ENCODE peak calls at places on chromosomes 6 and 20, in five cellular contexts. S is foreskin fibroblast; Q is GM06990; Z is CD8-positive, alpha-beta T cell; E is breast epithelium. U is an unnamed sample.

GRCh38 chr6:158780963-158781691 is 38.0 kb downstream of the EZR start:
- DNase-seq in Z (no peak), S (no peak), E (peak; percentile 85), Q (no peak), U (no peak)

GRCh38 chr6:31814677-31815024 is 432 bp downstream of the HSPA1L start:
- DNase-seq in E (peak; percentile 97), Q (peak; percentile 66), S (peak; percentile 98), Z (peak; percentile 60), U (peak; percentile 84)

GRCh38 chr20:1987826-1988225 is 6.0 kb downstream of the PDYN start:
- DNase-seq in Q (no peak), S (peak; percentile 12), E (no peak), Z (no peak), U (no peak)

GRCh38 chr6:116564921-116565872 is 6.1 kb upstream of the RWDD1 start:
- DNase-seq in Z (no peak), Q (peak; percentile 14), E (no peak), S (no peak), U (no peak)

GRCh38 chr6:2244261-2245102 is 923 bp downstream of the GMDS start:
- DNase-seq in Z (no peak), Q (no peak), S (no peak), E (no peak), U (no peak)

GRCh38 chr20:50521221-50521642 is 11.0 kb downstream of the PTPN1 start:
- DNase-seq in Q (no peak), S (no peak), Z (no peak), E (no peak), U (no peak)

GRCh38 chr20:31537116-31537858 is 23.0 kb downstream of the HM13 start:
- DNase-seq in Q (no peak), E (no peak), S (no peak), Z (no peak), U (no peak)

GRCh38 chr20:16287776-16288175 is 285.5 kb downstream of the KIF16B start:
- DNase-seq in E (no peak), Z (no peak), Q (no peak), S (no peak), U (no peak)

GRCh38 chr6:93418448-93419303 is 683 bp downstream of the EPHA7 start:
- DNase-seq in Z (no peak), S (peak; percentile 32), Q (no peak), E (peak; percentile 52), U (peak; percentile 67)

GRCh38 chr6:113102761-113103160 is 754.4 kb upstream of the MARCKS start:
- DNase-seq in E (no peak), S (peak; percentile 47), Q (no peak), Z (no peak), U (no peak)

GRCh38 chr20:21796059-21796458 is 90.6 kb downstream of the PAX1 start:
- DNase-seq in Z (no peak), E (no peak), S (no peak), Q (no peak), U (no peak)

GRCh38 chr6:55578537-55579363 is at the start of gene HMGCLL1:
- DNase-seq in Q (peak; percentile 3), S (peak; percentile 2), Z (no peak), E (no peak), U (peak; percentile 71)

GRCh38 chr20:60431349-60431748 is 473.1 kb downstream of the CDH26 start:
- DNase-seq in E (no peak), S (no peak), Z (no peak), Q (no peak), U (no peak)

GRCh38 chr6:89944181-89944755 is 50.0 kb downstream of the GJA10 start:
- DNase-seq in Z (no peak), E (no peak), Q (no peak), S (no peak), U (no peak)

GRCh38 chr20:48440916-48441315 is 386.9 kb downstream of the PREX1 start:
- DNase-seq in Q (no peak), E (no peak), S (no peak), Z (no peak), U (no peak)

GRCh38 chr6:149728499-149729234 is 10.8 kb upstream of the LATS1 start:
- DNase-seq in Q (no peak), E (no peak), S (no peak), Z (no peak), U (no peak)

GRCh38 chr6:147227770-147228320 is 23.6 kb downstream of the STXBP5 start:
- DNase-seq in E (no peak), Z (no peak), S (no peak), Q (no peak), U (no peak)

GRCh38 chr6:36610576-36611336 is 16.6 kb downstream of the SRSF3 start:
- DNase-seq in E (no peak), S (no peak), Q (no peak), Z (no peak), U (no peak)

GRCh38 chr20:32050851-32051556 is 1.0 kb upstream of the HCK start:
- DNase-seq in Z (no peak), Q (peak; percentile 49), E (no peak), S (no peak), U (no peak)

GRCh38 chr20:603116-603640 is 6.9 kb downstream of the TCF15 start:
- DNase-seq in Q (no peak), S (no peak), Z (no peak), E (peak; percentile 43), U (no peak)

GRCh38 chr6:16684896-16685554 is 76.2 kb downstream of the ATXN1 start:
- DNase-seq in Q (peak; percentile 66), S (no peak), Z (no peak), E (no peak), U (no peak)

GRCh38 chr6:72246926-72247325 is 360.6 kb downstream of the RIMS1 start:
- DNase-seq in S (no peak), Q (no peak), E (no peak), Z (no peak), U (no peak)

GRCh38 chr6:74851598-74851997 is 354.3 kb downstream of the COL12A1 start:
- DNase-seq in E (no peak), Q (no peak), S (peak; percentile 69), Z (no peak), U (no peak)

GRCh38 chr6:33863723-33864440 is 60.1 kb upstream of the MLN start:
- DNase-seq in E (no peak), Z (no peak), Q (no peak), S (no peak), U (no peak)

GRCh38 chr20:57795347-57795697 is 85.5 kb upstream of the PMEPA1 start:
- DNase-seq in E (no peak), S (no peak), Q (no peak), Z (no peak), U (no peak)

GRCh38 chr20:56574531-56575142 is 41.6 kb downstream of the FAM209B start:
- DNase-seq in Q (no peak), Z (no peak), S (no peak), E (no peak), U (no peak)

GRCh38 chr6:7114744-7115451 is 7.1 kb downstream of the RREB1 start:
- DNase-seq in S (no peak), Q (no peak), Z (no peak), E (no peak), U (no peak)
- TF ChIP-seq CTCF in S (no peak), Q (no peak), Z (no peak), E (no peak), U (no peak)

GRCh38 chr6:15515226-15515625 is 147.6 kb downstream of the DTNBP1 start:
- DNase-seq in Q (no peak), Z (no peak), E (no peak), S (no peak), U (no peak)

GRCh38 chr6:15515660-15516375 is 147.0 kb downstream of the DTNBP1 start:
- DNase-seq in S (no peak), Q (no peak), Z (no peak), E (no peak), U (no peak)

GRCh38 chr6:15517600-15517999 is 145.2 kb downstream of the DTNBP1 start:
- DNase-seq in Q (no peak), E (no peak), S (no peak), Z (no peak), U (no peak)

GRCh38 chr6:15516923-15517560 is 145.8 kb downstream of the DTNBP1 start:
- DNase-seq in E (no peak), S (no peak), Q (no peak), Z (no peak), U (no peak)

GRCh38 chr6:15516378-15516777 is 146.4 kb downstream of the DTNBP1 start:
- DNase-seq in Q (no peak), E (no peak), Z (no peak), S (no peak), U (no peak)
- TF ChIP-seq CTCF in Q (no peak), E (no peak), Z (no peak), S (no peak), U (no peak)

GRCh38 chr6:18596529-18596835 is 209.3 kb downstream of the RNF144B start:
- DNase-seq in E (no peak), S (no peak), Q (no peak), Z (no peak), U (no peak)
- TF ChIP-seq CTCF in E (no peak), S (no peak), Q (no peak), Z (peak; percentile 61), U (peak; percentile 56)

GRCh38 chr6:24272148-24272547 is 85.7 kb downstream of the DCDC2 start:
- DNase-seq in Z (no peak), E (no peak), Q (no peak), S (no peak), U (no peak)

GRCh38 chr6:24270011-24270410 is 87.8 kb downstream of the DCDC2 start:
- DNase-seq in Q (no peak), S (no peak), Z (no peak), E (no peak), U (no peak)

GRCh38 chr6:24274441-24275083 is 83.3 kb downstream of the DCDC2 start:
- DNase-seq in Z (no peak), E (no peak), S (no peak), Q (no peak), U (no peak)

GRCh38 chr6:24273471-24273870 is 84.4 kb downstream of the DCDC2 start:
- DNase-seq in Q (no peak), S (peak; percentile 4), E (no peak), Z (no peak), U (no peak)
- TF ChIP-seq CTCF in Q (no peak), S (no peak), E (no peak), Z (no peak), U (no peak)

DNA sequence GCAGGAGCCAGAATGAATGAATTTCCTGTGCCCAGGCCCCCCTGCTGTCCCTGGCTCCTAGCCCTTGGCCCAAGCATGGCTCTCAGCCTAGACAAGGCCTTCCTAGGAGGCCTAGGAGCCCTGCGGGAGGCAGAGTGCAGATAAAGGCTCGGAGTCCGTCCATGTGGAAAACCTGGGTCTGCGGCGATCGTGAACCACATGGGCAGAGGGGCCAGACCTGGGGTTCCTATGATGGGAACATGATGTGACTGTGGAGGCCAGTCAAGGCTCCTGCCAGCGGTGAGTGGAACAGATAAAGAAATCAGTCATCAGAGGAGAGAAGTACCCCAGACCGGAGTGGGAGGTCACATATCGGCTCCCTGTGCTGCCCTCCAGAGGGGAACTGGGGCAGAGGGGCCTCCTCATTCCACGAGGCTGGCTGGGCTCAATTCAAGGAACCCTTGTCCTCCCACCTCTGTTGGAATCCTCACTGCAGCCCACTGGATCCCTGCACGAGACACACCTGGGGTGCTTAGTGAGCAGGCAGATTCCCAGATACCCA is 5.8 kb upstream of the VSTM2L start:
- DNase-seq in Z (no peak), Q (no peak), E (no peak), S (no peak), U (no peak)
- TF ChIP-seq CTCF in Z (no peak), Q (peak; percentile 51), E (no peak), S (peak; percentile 16), U (no peak)

DNA sequence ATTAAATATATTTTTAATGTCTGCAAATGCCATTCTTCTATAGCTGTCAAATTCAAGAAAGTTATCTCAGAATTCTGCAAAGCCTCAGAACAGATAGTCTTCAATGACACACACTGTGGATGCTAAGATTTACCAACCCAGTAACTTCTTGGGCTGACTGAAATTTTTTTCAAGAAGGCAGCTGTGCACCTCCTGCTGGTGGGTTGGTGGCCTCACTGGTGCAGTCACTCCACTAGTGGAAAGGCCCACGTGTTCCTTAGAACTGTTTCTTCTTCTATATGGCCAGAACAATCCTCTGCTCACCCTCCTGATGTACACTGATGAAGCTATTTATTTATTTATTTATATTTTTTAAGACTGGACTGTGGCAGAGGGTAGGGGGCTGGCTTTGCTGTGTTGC is 28.1 kb upstream of the MTCL3 start:
- DNase-seq in S (no peak), Q (no peak), Z (no peak), E (no peak), U (no peak)
- TF ChIP-seq CTCF in S (peak; percentile 21), Q (peak; percentile 49), Z (no peak), E (no peak), U (no peak)